ENCODE peak calls at places on chromosomes 6 and 20, in five cellular contexts. S, K, Z, M and X are unnamed samples.

GRCh38 chr20:5195655-5196054 is 68.8 kb downstream of the CDS2 start:
- DNase-seq in S (no peak), K (peak; percentile 49), Z (no peak), M (no peak), X (no peak)

GRCh38 chr6:16723833-16724232 is 37.4 kb downstream of the ATXN1 start:
- DNase-seq in S (peak; percentile 65), K (peak; percentile 99), Z (peak; percentile 88), M (no peak), X (no peak)

GRCh38 chr20:20630551-20630950 is 81.9 kb downstream of the RALGAPA2 start:
- DNase-seq in S (no peak), K (no peak), Z (no peak), M (no peak), X (no peak)

GRCh38 chr20:23152308-23152892 is 66.3 kb upstream of the CD93 start:
- DNase-seq in S (peak; percentile 40), K (peak; percentile 59), Z (peak; percentile 86), M (peak; percentile 83), X (peak; percentile 89)

GRCh38 chr6:25628471-25629201 is 23.4 kb upstream of the SCGN start:
- DNase-seq in S (no peak), K (no peak), Z (no peak), M (no peak), X (no peak)

GRCh38 chr6:143130928-143131327 is 70.2 kb downstream of the AIG1 start:
- DNase-seq in S (no peak), K (no peak), Z (no peak), M (no peak), X (no peak)

GRCh38 chr20:35273449-35274171 is 4.3 kb downstream of the MMP24OS start:
- DNase-seq in S (peak; percentile 85), K (no peak), Z (peak; percentile 15), M (no peak), X (peak; percentile 54)

GRCh38 chr20:10524034-10524476 is 89.0 kb downstream of the SLX4IP start:
- DNase-seq in S (peak; percentile 79), K (peak; percentile 55), Z (peak; percentile 76), M (peak; percentile 26), X (peak; percentile 58)

GRCh38 chr6:7542065-7542877 is 800 bp downstream of the DSP start:
- DNase-seq in S (peak; percentile 87), K (no peak), Z (no peak), M (peak; percentile 30), X (peak; percentile 5)

GRCh38 chr20:61806314-61806713 is 259.4 kb downstream of the TAF4 start:
- DNase-seq in S (no peak), K (no peak), Z (no peak), M (peak; percentile 6), X (no peak)

GRCh38 chr6:53090576-53090975 is 25.4 kb downstream of the FBXO9 start:
- DNase-seq in S (no peak), K (peak; percentile 15), Z (peak; percentile 23), M (no peak), X (no peak)

GRCh38 chr20:43991264-43991663 is 76.6 kb downstream of the TOX2 start:
- DNase-seq in S (no peak), K (no peak), Z (no peak), M (no peak), X (no peak)

GRCh38 chr6:19465240-19465639 is 371.9 kb upstream of the ID4 start:
- DNase-seq in S (no peak), K (no peak), Z (no peak), M (no peak), X (no peak)

GRCh38 chr20:54343634-54344033 is 131.8 kb upstream of the DOK5 start:
- DNase-seq in S (no peak), K (no peak), Z (no peak), M (no peak), X (no peak)

GRCh38 chr6:46184114-46184513 is 13.3 kb upstream of the ENPP5 start:
- DNase-seq in S (no peak), K (peak; percentile 91), Z (peak; percentile 92), M (no peak), X (no peak)

GRCh38 chr6:125598422-125598821 is 151.0 kb upstream of the HEY2 start:
- DNase-seq in S (no peak), K (peak; percentile 29), Z (peak; percentile 75), M (peak; percentile 43), X (peak; percentile 39)

GRCh38 chr6:21022343-21023107 is 488.3 kb downstream of the CDKAL1 start:
- DNase-seq in S (peak; percentile 62), K (peak; percentile 98), Z (peak; percentile 89), M (no peak), X (no peak)

DNA sequence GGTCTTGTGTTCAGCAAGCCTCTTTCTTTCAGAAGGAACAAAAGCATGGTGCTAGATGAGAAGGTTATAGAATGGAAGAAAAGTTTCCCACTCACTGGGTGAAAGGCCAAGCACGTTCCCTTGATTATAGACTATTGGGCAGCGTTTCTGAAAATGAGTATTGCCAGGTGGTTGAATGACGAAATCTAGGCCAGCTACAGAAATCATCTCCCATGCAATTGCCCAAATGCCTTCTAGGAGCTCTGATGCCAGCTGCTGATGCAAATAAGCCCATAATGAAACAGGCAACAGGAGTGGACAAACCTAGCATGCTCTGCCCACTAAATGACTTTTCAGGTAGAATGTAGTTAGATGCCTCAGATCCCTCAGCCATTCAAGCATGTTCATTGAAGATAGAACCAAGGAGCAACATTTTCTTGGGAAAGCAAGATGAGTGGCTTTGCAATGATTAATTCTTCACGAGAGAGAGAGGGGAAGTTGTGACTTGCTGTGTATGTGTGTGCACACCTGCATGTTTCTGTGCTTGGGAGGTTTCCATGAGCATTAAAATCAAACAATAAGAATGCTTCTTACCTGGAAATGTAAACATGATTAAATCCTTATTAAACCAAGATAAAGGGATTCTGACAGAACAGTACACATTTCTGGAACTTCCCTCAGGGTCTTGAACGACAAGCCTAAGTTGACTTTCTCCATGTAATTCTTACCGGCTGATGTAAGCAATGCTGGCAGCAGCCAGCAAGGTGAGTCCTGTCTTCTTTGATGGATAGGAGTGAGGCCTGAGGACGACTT is 43.5 kb downstream of the ADTRP start:
- DNase-seq in S (no peak), K (no peak), Z (no peak), M (no peak), X (no peak)
- H3K4me3 ChIP-seq in S (no peak overlapping the region), K (no peak overlapping the region), Z (no peak overlapping the region), M (no peak overlapping the region), X (no peak overlapping the region)

GRCh38 chr20:33338465-33339258 is 55.6 kb downstream of the BPIFB1 start:
- DNase-seq in S (no peak), K (no peak), Z (no peak), M (no peak), X (no peak)

GRCh38 chr20:33337119-33337518 is 54.1 kb downstream of the BPIFB1 start:
- DNase-seq in S (no peak), K (no peak), Z (no peak), M (no peak), X (no peak)

GRCh38 chr20:33337531-33338165 is 54.6 kb downstream of the BPIFB1 start:
- DNase-seq in S (no peak), K (no peak), Z (no peak), M (no peak), X (no peak)

GRCh38 chr20:33336375-33336774 is 53.4 kb downstream of the BPIFB1 start:
- DNase-seq in S (no peak), K (no peak), Z (no peak), M (no peak), X (no peak)

DNA sequence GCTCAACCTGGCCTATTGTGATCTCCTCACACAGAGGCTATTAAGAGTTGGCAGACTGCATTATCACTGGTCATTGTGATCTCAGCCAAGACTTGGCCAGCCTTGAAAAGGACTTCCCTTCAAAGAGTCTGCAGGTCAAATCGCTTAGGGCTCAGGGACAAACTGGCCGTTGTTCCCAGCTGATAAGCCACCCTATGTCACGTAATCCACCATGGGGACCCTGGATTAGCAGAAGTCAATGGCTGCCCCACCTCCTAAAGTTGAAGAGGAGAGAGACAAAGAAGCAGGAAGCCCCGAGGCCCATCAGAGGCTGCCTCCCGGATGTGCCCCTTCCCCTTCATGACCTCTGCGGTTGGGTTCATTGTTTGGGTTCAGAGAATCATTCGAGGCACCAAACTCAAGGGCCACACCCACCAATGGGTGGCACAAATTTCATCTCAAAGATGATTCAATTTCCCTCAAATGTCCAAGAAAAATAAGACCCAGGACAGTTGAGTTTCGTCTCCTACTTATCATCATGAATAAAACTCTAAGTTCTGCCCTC is 56.6 kb downstream of the BPIFB1 start:
- DNase-seq in S (peak; percentile 68), K (no peak), Z (no peak), M (no peak), X (no peak)
- TF ChIP-seq CTCF in S (no peak), K (no peak), Z (no peak), M (no peak), X (no peak)

GRCh38 chr6:157510329-157511188 is 129.6 kb downstream of the ZDHHC14 start:
- DNase-seq in S (no peak), K (no peak), Z (no peak), M (no peak), X (no peak)
- H3K4me3 ChIP-seq in S (no peak overlapping the region), K (no peak overlapping the region), Z (no peak overlapping the region), M (no peak overlapping the region), X (no peak overlapping the region)

GRCh38 chr6:166420351-166420750 is 37.6 kb upstream of the MPC1 start:
- DNase-seq in S (no peak), K (peak; percentile 9), Z (peak; percentile 41), M (no peak), X (no peak)
- TF ChIP-seq CTCF in S (peak; percentile 33), K (no peak), Z (peak; percentile 31), M (peak; percentile 33), X (no peak)

DNA sequence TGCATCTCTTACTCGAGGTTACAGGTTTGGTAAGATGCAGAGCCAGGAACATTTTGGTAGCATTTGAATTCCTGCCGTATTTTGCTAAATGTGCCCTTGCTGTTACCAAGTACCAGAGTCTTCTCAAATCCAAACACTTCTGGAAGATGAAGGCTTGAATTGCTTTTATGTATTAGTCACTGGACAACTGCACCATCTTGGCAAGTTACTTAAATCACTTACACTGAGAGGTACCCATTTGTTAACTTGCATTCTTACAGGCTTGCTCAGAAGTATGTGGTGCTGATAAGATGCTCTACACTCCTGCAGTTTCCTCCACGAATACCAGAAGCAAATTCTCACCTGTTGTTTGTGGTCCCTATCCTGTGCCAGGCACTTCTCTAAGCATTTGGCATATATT is 12.7 kb downstream of the IL22RA2 start:
- DNase-seq in S (no peak), K (peak; percentile 82), Z (peak; percentile 38), M (no peak), X (no peak)
- H3K4me3 ChIP-seq in S (no peak overlapping the region), K (no peak overlapping the region), Z (no peak overlapping the region), M (no peak overlapping the region), X (no peak overlapping the region)

GRCh38 chr6:36691011-36691410 is 6.6 kb upstream of the RAB44 start:
- DNase-seq in S (no peak), K (no peak), Z (no peak), M (no peak), X (no peak)
- TF ChIP-seq CTCF in S (no peak), K (no peak), Z (no peak), M (no peak), X (no peak)

DNA sequence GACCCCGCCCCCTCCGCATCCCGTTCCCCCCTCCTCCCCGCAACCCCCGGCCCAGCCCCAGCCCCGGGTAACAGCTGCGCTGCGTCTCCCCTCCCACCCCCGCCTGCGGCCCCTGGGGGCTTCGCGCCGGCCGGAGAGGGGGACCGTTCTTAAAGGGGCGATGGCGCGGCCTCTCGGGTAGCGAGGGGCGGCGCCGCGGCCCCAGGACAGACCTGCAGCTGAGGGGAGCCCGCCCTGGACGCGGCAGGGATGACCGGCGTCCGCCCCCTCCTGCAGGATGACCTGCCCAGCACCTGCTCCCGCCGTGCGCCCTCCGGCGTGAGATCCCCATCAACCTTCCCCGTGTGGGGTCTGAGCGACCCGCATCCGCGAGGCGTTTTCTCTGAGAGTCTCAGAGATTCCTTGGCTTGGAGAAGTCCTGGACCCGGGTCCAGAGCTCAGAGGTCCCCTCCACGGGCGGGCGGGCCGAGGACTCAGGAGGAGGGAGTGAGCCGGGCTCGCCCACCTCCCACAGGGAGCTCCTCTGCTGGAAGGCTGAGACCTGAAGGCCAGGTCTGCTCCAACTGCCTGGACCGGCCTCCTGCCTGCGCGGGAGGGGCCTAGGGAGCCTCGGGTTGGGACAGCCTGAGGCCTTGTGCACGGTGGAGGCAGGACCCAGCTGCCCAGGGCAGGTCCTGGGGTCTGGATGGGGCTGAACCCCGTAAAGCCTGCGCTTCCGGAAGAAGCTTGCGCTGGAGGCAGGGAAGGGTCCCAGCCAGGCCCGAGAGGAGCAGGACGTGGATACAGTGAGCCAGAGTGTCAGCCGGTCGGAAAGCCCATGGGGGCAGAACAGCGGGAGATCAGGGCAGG is 497 bp upstream of the NKAIN4 start:
- DNase-seq in S (peak; percentile 82), K (no peak), Z (no peak), M (no peak), X (no peak)
- H3K4me3 ChIP-seq in S (no peak overlapping the region), K (no peak overlapping the region), Z (no peak overlapping the region), M (peak overlapping the region; percentile 55), X (no peak overlapping the region)